ENCODE peak calls at places on chromosomes 4 and X, in seven cellular contexts. S is heart left ventricle; G is foreskin fibroblast; J is bronchial epithelial cell; L is stimulated activated naive CD8-positive, alpha-beta T cell treated with anti-CD3 and anti-CD28 coated beads, Interleukin-15, Interleukin-2, amounts not matched to agents 100 U/mL and 50 U/mL, for 24 hours; H is fibroblast of gingiva; V is NCI-H1092. C is an unnamed sample.

GRCh38 chr4:89353514-89353913 is 45.9 kb upstream of the GPRIN3 start:
- DNase-seq in S (no peak), G (no peak), J (no peak), L (no peak), H (no peak), V (no peak), C (no peak)

GRCh38 chrX:16552546-16552945 is 97.4 kb upstream of the S100G start:
- DNase-seq in S (no peak), G (peak; percentile 14), J (peak; percentile 88), L (no peak), H (no peak), V (no peak), C (peak; percentile 83)

GRCh38 chrX:104679175-104679574 is 113.2 kb downstream of the IL1RAPL2 start:
- DNase-seq in S (no peak), G (no peak), J (peak; percentile 4), L (no peak), H (no peak), V (no peak), C (no peak)

GRCh38 chrX:155061770-155062169 is 9.2 kb downstream of the CMC4 start:
- DNase-seq in S (no peak), G (no peak), J (no peak), L (no peak), H (no peak), V (no peak), C (no peak)

GRCh38 chr4:99088485-99089365 is at the start of gene ADH5:
- DNase-seq in S (peak; percentile 91), G (peak; percentile 79), J (peak; percentile 59), L (peak; percentile 95), H (peak; percentile 90), V (peak; percentile 82), C (peak; percentile 84)

GRCh38 chr4:7952615-7953014 is 13.0 kb upstream of the AFAP1 start:
- DNase-seq in S (no peak), G (no peak), J (no peak), L (no peak), H (no peak), V (no peak), C (no peak)

GRCh38 chr4:6907658-6908191 is 1.9 kb upstream of the TBC1D14 start:
- DNase-seq in S (no peak), G (no peak), J (peak; percentile 46), L (no peak), H (no peak), V (no peak), C (peak; percentile 66)

GRCh38 chr4:13919021-13919441 is 291.5 kb upstream of the BOD1L1 start:
- DNase-seq in S (no peak), G (peak; percentile 92), J (no peak), L (no peak), H (peak; percentile 98), V (no peak), C (no peak)